ENCODE peak calls at places on chromosomes 12 and 14, in eight cellular contexts. O is lung microvascular endothelial cell; X is fibroblast of the conjunctiva; G is stomach; R is amniotic stem cell; J is globus pallidus; Q is NCI-H2107; F is stimulated activated CD4-positive, alpha-beta T cell treated with anti-CD3 and anti-CD28 coated beads, TNF-alpha, amount 100 ng/mL, for 4 hours. T is an unnamed sample.

GRCh38 chr14:58914271-58914855 is 274.1 kb upstream of the DAAM1 start:
- DNase-seq in J (no peak), O (no peak), R (no peak), Q (no peak), G (no peak), F (no peak), X (no peak), T (no peak)

GRCh38 chr14:102323102-102323501 is 3.6 kb downstream of the ZNF839 start:
- DNase-seq in X (peak), R (peak), O (peak), F (no peak), G (peak), Q (peak), J (peak), T (peak)

GRCh38 chr12:89575405-89575804 is 49.6 kb upstream of the POC1B start:
- DNase-seq in O (no peak), F (no peak), G (no peak), X (no peak), J (no peak), R (no peak), Q (no peak), T (no peak)

GRCh38 chr14:81436296-81437138 is 36.4 kb upstream of the STON2 start:
- DNase-seq in F (no peak), Q (peak), J (peak), G (peak), X (peak), O (peak), R (no peak), T (peak)

GRCh38 chr14:24086193-24086955 is 7.7 kb upstream of the PCK2 start:
- DNase-seq in X (no peak), O (no peak), Q (no peak), R (no peak), G (no peak), J (no peak), F (no peak), T (no peak)

GRCh38 chr12:64611430-64612286 is 1.4 kb downstream of the RASSF3 start:
- DNase-seq in F (no peak), Q (no peak), G (peak), R (no peak), O (peak), X (no peak), J (peak), T (no peak)

GRCh38 chr12:42143401-42144173 is 1.1 kb downstream of the GXYLT1 start:
- DNase-seq in Q (no peak), O (peak), G (no peak), J (peak), R (no peak), F (no peak), X (no peak), T (no peak)

GRCh38 chr12:188910-189621 is 24.9 kb downstream of the SLC6A12 start:
- DNase-seq in F (no peak), R (peak), J (peak), Q (peak), X (peak), G (peak), O (peak), T (peak)

GRCh38 chr12:93722757-93723567 is 45.8 kb downstream of the CRADD start:
- DNase-seq in O (peak), Q (no peak), G (peak), X (peak), R (no peak), F (no peak), J (no peak), T (no peak)

GRCh38 chr14:50560929-50561280 is 960 bp downstream of the ATL1 start:
- DNase-seq in G (peak), J (peak), X (peak), F (peak), Q (peak), R (no peak), O (peak), T (peak)

GRCh38 chr12:32217354-32218310 is 111.0 kb downstream of the BICD1 start:
- DNase-seq in J (no peak), Q (no peak), F (no peak), G (no peak), X (peak), R (peak), O (peak), T (peak)

GRCh38 chr14:36069535-36069900 is 107.0 kb downstream of the PTCSC3 start:
- DNase-seq in J (peak), O (peak), Q (peak), G (peak), F (no peak), R (no peak), X (peak), T (peak)

GRCh38 chr12:127809236-127809635 is 457.7 kb upstream of the TMEM132C start:
- DNase-seq in Q (no peak), X (peak), J (peak), F (no peak), G (no peak), R (peak), O (peak), T (peak)

GRCh38 chr12:98852181-98852580 is 207.1 kb downstream of the APAF1 start:
- DNase-seq in J (no peak), R (no peak), O (no peak), X (no peak), Q (no peak), G (no peak), F (no peak), T (no peak)

GRCh38 chr14:61573321-61573720 is 122.0 kb upstream of the HIF1A start:
- DNase-seq in R (no peak), X (no peak), O (no peak), J (no peak), G (no peak), F (no peak), Q (no peak), T (no peak)